ENCODE peak calls at places on chromosomes 16 and 17, in four cellular contexts. T, C, X and Y are unnamed samples.

GRCh38 chr17:63911657-63912100 is 621 bp upstream of the CSHL1 start:
- DNase-seq in T (no peak), C (no peak), X (peak), Y (no peak)

GRCh38 chr17:41635121-41636097 is 11.0 kb upstream of the KRT17 start:
- DNase-seq in T (no peak), C (no peak), X (no peak), Y (no peak)

GRCh38 chr16:88368994-88369393 is 13.8 kb upstream of the ZNF469 start:
- DNase-seq in T (no peak), C (no peak), X (no peak), Y (no peak)

GRCh38 chr17:40548491-40548981 is 16.7 kb downstream of the CCR7 start:
- DNase-seq in T (no peak), C (no peak), X (no peak), Y (no peak)

GRCh38 chr17:77772461-77772897 is 186.0 kb upstream of the TNRC6C start:
- DNase-seq in T (no peak), C (peak), X (peak), Y (peak)

GRCh38 chr16:67268136-67268579 is 11.2 kb upstream of the PLEKHG4 start:
- DNase-seq in T (no peak), C (no peak), X (peak), Y (peak)

GRCh38 chr16:27179500-27180072 is 23.7 kb upstream of the KDM8 start:
- DNase-seq in T (no peak), C (no peak), X (peak), Y (peak)

GRCh38 chr16:88295526-88296436 is 87.0 kb upstream of the ZNF469 start:
- DNase-seq in T (no peak), C (no peak), X (no peak), Y (no peak)

GRCh38 chr17:8693328-8693727 is 51.3 kb downstream of the CCDC42 start:
- DNase-seq in T (no peak), C (no peak), X (no peak), Y (peak)

GRCh38 chr17:58127846-58128245 is 20.3 kb upstream of the OR4D1 start:
- DNase-seq in T (no peak), C (no peak), X (no peak), Y (no peak)

GRCh38 chr16:1335211-1335971 is 1.9 kb downstream of the BAIAP3 start:
- DNase-seq in T (no peak), C (no peak), X (no peak), Y (no peak)